ENCODE peak calls at places on chromosomes 7 and 10, in nine cellular contexts. One of them, this sample, is unnamed.

GRCh38 chr10:42638821-42639270 is 476 bp upstream of the ZNF33B start:
- DNase-seq in H9: no peak
- DNase-seq in ovary: no peak
- DNase-seq in HCT116: no peak
- DNase-seq in coronary artery: no peak
- DNase-seq in SK-N-SH: no peak
- DNase-seq in RWPE1: no peak
- DNase-seq in cardiac muscle cell: no peak
- DNase-seq in heart left ventricle: no peak
- DNase-seq in this sample: no peak

GRCh38 chr7:2202901-2203550 is 29.7 kb downstream of the MAD1L1 start:
- DNase-seq in H9: no peak
- DNase-seq in ovary: peak; percentile 58
- DNase-seq in HCT116: no peak
- DNase-seq in coronary artery: no peak
- DNase-seq in SK-N-SH: peak; percentile 29
- DNase-seq in RWPE1: no peak
- DNase-seq in cardiac muscle cell: no peak
- DNase-seq in heart left ventricle: no peak
- DNase-seq in this sample: no peak

GRCh38 chr10:76991571-76991970 is 646.0 kb downstream of the KCNMA1 start:
- DNase-seq in H9: no peak
- DNase-seq in ovary: no peak
- DNase-seq in HCT116: no peak
- DNase-seq in coronary artery: no peak
- DNase-seq in SK-N-SH: no peak
- DNase-seq in RWPE1: no peak
- DNase-seq in cardiac muscle cell: no peak
- DNase-seq in heart left ventricle: no peak
- DNase-seq in this sample: no peak

GRCh38 chr10:75402486-75403143 is 1.1 kb upstream of the ZNF503 start:
- DNase-seq in H9: peak; percentile 59
- DNase-seq in ovary: peak; percentile 72
- DNase-seq in HCT116: no peak
- DNase-seq in coronary artery: no peak
- DNase-seq in SK-N-SH: peak; percentile 58
- DNase-seq in RWPE1: no peak
- DNase-seq in cardiac muscle cell: peak; percentile 83
- DNase-seq in heart left ventricle: peak; percentile 34
- DNase-seq in this sample: no peak

GRCh38 chr10:96415896-96416554 is 57.2 kb upstream of the OPALIN start:
- DNase-seq in H9: no peak
- DNase-seq in ovary: no peak
- DNase-seq in HCT116: no peak
- DNase-seq in coronary artery: no peak
- DNase-seq in SK-N-SH: no peak
- DNase-seq in RWPE1: no peak
- DNase-seq in cardiac muscle cell: no peak
- DNase-seq in heart left ventricle: no peak
- DNase-seq in this sample: no peak

GRCh38 chr10:101126684-101127628 is 4.1 kb upstream of the TLX1 start:
- DNase-seq in H9: no peak
- DNase-seq in ovary: no peak
- DNase-seq in HCT116: no peak
- DNase-seq in coronary artery: no peak
- DNase-seq in SK-N-SH: no peak
- DNase-seq in RWPE1: no peak
- DNase-seq in cardiac muscle cell: no peak
- DNase-seq in heart left ventricle: no peak
- DNase-seq in this sample: no peak

GRCh38 chr7:41156268-41156667 is 546.6 kb downstream of the INHBA start:
- DNase-seq in H9: no peak
- DNase-seq in ovary: no peak
- DNase-seq in HCT116: no peak
- DNase-seq in coronary artery: no peak
- DNase-seq in SK-N-SH: no peak
- DNase-seq in RWPE1: no peak
- DNase-seq in cardiac muscle cell: no peak
- DNase-seq in heart left ventricle: no peak
- DNase-seq in this sample: no peak

GRCh38 chr10:43390791-43391190 is 18.2 kb downstream of the HNRNPF start:
- DNase-seq in H9: peak; percentile 44
- DNase-seq in ovary: peak; percentile 31
- DNase-seq in HCT116: no peak
- DNase-seq in coronary artery: no peak
- DNase-seq in SK-N-SH: peak; percentile 49
- DNase-seq in RWPE1: no peak
- DNase-seq in cardiac muscle cell: peak; percentile 40
- DNase-seq in heart left ventricle: no peak
- DNase-seq in this sample: peak; percentile 31

GRCh38 chr7:36415104-36415503 is 25.4 kb downstream of the ANLN start:
- DNase-seq in H9: no peak
- DNase-seq in ovary: no peak
- DNase-seq in HCT116: no peak
- DNase-seq in coronary artery: no peak
- DNase-seq in SK-N-SH: no peak
- DNase-seq in RWPE1: no peak
- DNase-seq in cardiac muscle cell: no peak
- DNase-seq in heart left ventricle: no peak
- DNase-seq in this sample: no peak

GRCh38 chr10:108957681-108958080 is 965.6 kb downstream of the XPNPEP1 start:
- DNase-seq in H9: no peak
- DNase-seq in ovary: peak; percentile 40
- DNase-seq in HCT116: no peak
- DNase-seq in coronary artery: no peak
- DNase-seq in SK-N-SH: no peak
- DNase-seq in RWPE1: no peak
- DNase-seq in cardiac muscle cell: no peak
- DNase-seq in heart left ventricle: no peak
- DNase-seq in this sample: no peak

GRCh38 chr7:38398725-38399321 is 125.4 kb upstream of the TARP start:
- DNase-seq in H9: peak; percentile 45
- DNase-seq in ovary: peak; percentile 58
- DNase-seq in HCT116: peak; percentile 33
- DNase-seq in coronary artery: no peak
- DNase-seq in SK-N-SH: peak; percentile 67
- DNase-seq in RWPE1: peak; percentile 36
- DNase-seq in cardiac muscle cell: peak; percentile 77
- DNase-seq in heart left ventricle: no peak
- DNase-seq in this sample: peak; percentile 42

GRCh38 chr7:109751241-109751640 is 1181.6 kb downstream of the DNAJB9 start:
- DNase-seq in H9: no peak
- DNase-seq in ovary: no peak
- DNase-seq in HCT116: peak; percentile 16
- DNase-seq in coronary artery: no peak
- DNase-seq in SK-N-SH: no peak
- DNase-seq in RWPE1: peak; percentile 10
- DNase-seq in cardiac muscle cell: no peak
- DNase-seq in heart left ventricle: no peak
- DNase-seq in this sample: no peak

GRCh38 chr10:35194906-35195305 is 68.3 kb downstream of the CREM start:
- DNase-seq in H9: no peak
- DNase-seq in ovary: no peak
- DNase-seq in HCT116: peak; percentile 18
- DNase-seq in coronary artery: no peak
- DNase-seq in SK-N-SH: peak; percentile 33
- DNase-seq in RWPE1: no peak
- DNase-seq in cardiac muscle cell: no peak
- DNase-seq in heart left ventricle: no peak
- DNase-seq in this sample: no peak

GRCh38 chr10:126844406-126844805 is 60.8 kb upstream of the DOCK1 start:
- DNase-seq in H9: no peak
- DNase-seq in ovary: no peak
- DNase-seq in HCT116: no peak
- DNase-seq in coronary artery: no peak
- DNase-seq in SK-N-SH: no peak
- DNase-seq in RWPE1: no peak
- DNase-seq in cardiac muscle cell: no peak
- DNase-seq in heart left ventricle: no peak
- DNase-seq in this sample: no peak

GRCh38 chr10:120184547-120185337 is 272.3 kb upstream of the PLPP4 start:
- DNase-seq in H9: no peak
- DNase-seq in ovary: no peak
- DNase-seq in HCT116: no peak
- DNase-seq in coronary artery: no peak
- DNase-seq in SK-N-SH: no peak
- DNase-seq in RWPE1: no peak
- DNase-seq in cardiac muscle cell: no peak
- DNase-seq in heart left ventricle: no peak
- DNase-seq in this sample: no peak

GRCh38 chr10:89221919-89222318 is 14.8 kb upstream of the CH25H start:
- DNase-seq in H9: no peak
- DNase-seq in ovary: no peak
- DNase-seq in HCT116: no peak
- DNase-seq in coronary artery: no peak
- DNase-seq in SK-N-SH: no peak
- DNase-seq in RWPE1: no peak
- DNase-seq in cardiac muscle cell: no peak
- DNase-seq in heart left ventricle: no peak
- DNase-seq in this sample: no peak

GRCh38 chr10:89228136-89228535 is 21.0 kb upstream of the CH25H start:
- DNase-seq in H9: no peak
- DNase-seq in ovary: no peak
- DNase-seq in HCT116: no peak
- DNase-seq in coronary artery: no peak
- DNase-seq in SK-N-SH: no peak
- DNase-seq in RWPE1: no peak
- DNase-seq in cardiac muscle cell: no peak
- DNase-seq in heart left ventricle: no peak
- DNase-seq in this sample: no peak

GRCh38 chr10:89228962-89229361 is 21.8 kb upstream of the CH25H start:
- DNase-seq in H9: no peak
- DNase-seq in ovary: no peak
- DNase-seq in HCT116: no peak
- DNase-seq in coronary artery: no peak
- DNase-seq in SK-N-SH: no peak
- DNase-seq in RWPE1: no peak
- DNase-seq in cardiac muscle cell: no peak
- DNase-seq in heart left ventricle: no peak
- DNase-seq in this sample: no peak

GRCh38 chr10:89219512-89220218 is 12.5 kb upstream of the CH25H start:
- DNase-seq in H9: no peak
- DNase-seq in ovary: no peak
- DNase-seq in HCT116: no peak
- DNase-seq in coronary artery: no peak
- DNase-seq in SK-N-SH: no peak
- DNase-seq in RWPE1: no peak
- DNase-seq in cardiac muscle cell: no peak
- DNase-seq in heart left ventricle: no peak
- DNase-seq in this sample: no peak

GRCh38 chr10:89224697-89225443 is 17.8 kb upstream of the CH25H start:
- DNase-seq in H9: no peak
- DNase-seq in ovary: no peak
- DNase-seq in HCT116: no peak
- DNase-seq in coronary artery: no peak
- DNase-seq in SK-N-SH: no peak
- DNase-seq in RWPE1: no peak
- DNase-seq in cardiac muscle cell: no peak
- DNase-seq in heart left ventricle: peak; percentile 45
- DNase-seq in this sample: no peak
- TF ChIP-seq CTCF in H9: peak; percentile 37
- TF ChIP-seq CTCF in ovary: no peak
- TF ChIP-seq CTCF in HCT116: no peak
- TF ChIP-seq CTCF in coronary artery: no peak
- TF ChIP-seq CTCF in SK-N-SH: no peak
- TF ChIP-seq CTCF in RWPE1: no peak
- TF ChIP-seq CTCF in cardiac muscle cell: peak; percentile 43
- TF ChIP-seq CTCF in heart left ventricle: peak; percentile 27
- TF ChIP-seq CTCF in this sample: peak; percentile 23

GRCh38 chr7:44755698-44756627 is 7.3 kb downstream of the ZMIZ2 start:
- DNase-seq in H9: no peak
- DNase-seq in ovary: peak; percentile 40
- DNase-seq in HCT116: no peak
- DNase-seq in coronary artery: peak; percentile 71
- DNase-seq in SK-N-SH: no peak
- DNase-seq in RWPE1: no peak
- DNase-seq in cardiac muscle cell: no peak
- DNase-seq in heart left ventricle: no peak
- DNase-seq in this sample: no peak
- H3K27ac ChIP-seq in H9: no peak overlapping the region
- H3K27ac ChIP-seq in ovary: no peak overlapping the region
- H3K27ac ChIP-seq in HCT116: no peak overlapping the region
- H3K27ac ChIP-seq in coronary artery: peak overlapping the region; percentile 41
- H3K27ac ChIP-seq in SK-N-SH: peak overlapping the region; percentile 13
- H3K27ac ChIP-seq in RWPE1: peak overlapping the region; percentile 77
- H3K27ac ChIP-seq in cardiac muscle cell: peak overlapping the region; percentile 28
- H3K27ac ChIP-seq in heart left ventricle: peak overlapping the region; percentile 37
- H3K27ac ChIP-seq in this sample: no peak overlapping the region

GRCh38 chr10:23657677-23658076 is 218.8 kb downstream of the OTUD1 start:
- DNase-seq in H9: no peak
- DNase-seq in ovary: no peak
- DNase-seq in HCT116: no peak
- DNase-seq in coronary artery: no peak
- DNase-seq in SK-N-SH: no peak
- DNase-seq in RWPE1: no peak
- DNase-seq in cardiac muscle cell: no peak
- DNase-seq in heart left ventricle: no peak
- DNase-seq in this sample: no peak

GRCh38 chr10:23656735-23657134 is 217.9 kb downstream of the OTUD1 start:
- DNase-seq in H9: no peak
- DNase-seq in ovary: no peak
- DNase-seq in HCT116: no peak
- DNase-seq in coronary artery: no peak
- DNase-seq in SK-N-SH: no peak
- DNase-seq in RWPE1: peak; percentile 5
- DNase-seq in cardiac muscle cell: peak; percentile 28
- DNase-seq in heart left ventricle: no peak
- DNase-seq in this sample: no peak
- TF ChIP-seq CTCF in H9: peak; percentile 72
- TF ChIP-seq CTCF in ovary: no peak
- TF ChIP-seq CTCF in HCT116: peak; percentile 20
- TF ChIP-seq CTCF in coronary artery: no peak
- TF ChIP-seq CTCF in SK-N-SH: peak; percentile 69
- TF ChIP-seq CTCF in RWPE1: peak; percentile 41
- TF ChIP-seq CTCF in cardiac muscle cell: no peak
- TF ChIP-seq CTCF in heart left ventricle: peak; percentile 45
- TF ChIP-seq CTCF in this sample: peak; percentile 26

DNA sequence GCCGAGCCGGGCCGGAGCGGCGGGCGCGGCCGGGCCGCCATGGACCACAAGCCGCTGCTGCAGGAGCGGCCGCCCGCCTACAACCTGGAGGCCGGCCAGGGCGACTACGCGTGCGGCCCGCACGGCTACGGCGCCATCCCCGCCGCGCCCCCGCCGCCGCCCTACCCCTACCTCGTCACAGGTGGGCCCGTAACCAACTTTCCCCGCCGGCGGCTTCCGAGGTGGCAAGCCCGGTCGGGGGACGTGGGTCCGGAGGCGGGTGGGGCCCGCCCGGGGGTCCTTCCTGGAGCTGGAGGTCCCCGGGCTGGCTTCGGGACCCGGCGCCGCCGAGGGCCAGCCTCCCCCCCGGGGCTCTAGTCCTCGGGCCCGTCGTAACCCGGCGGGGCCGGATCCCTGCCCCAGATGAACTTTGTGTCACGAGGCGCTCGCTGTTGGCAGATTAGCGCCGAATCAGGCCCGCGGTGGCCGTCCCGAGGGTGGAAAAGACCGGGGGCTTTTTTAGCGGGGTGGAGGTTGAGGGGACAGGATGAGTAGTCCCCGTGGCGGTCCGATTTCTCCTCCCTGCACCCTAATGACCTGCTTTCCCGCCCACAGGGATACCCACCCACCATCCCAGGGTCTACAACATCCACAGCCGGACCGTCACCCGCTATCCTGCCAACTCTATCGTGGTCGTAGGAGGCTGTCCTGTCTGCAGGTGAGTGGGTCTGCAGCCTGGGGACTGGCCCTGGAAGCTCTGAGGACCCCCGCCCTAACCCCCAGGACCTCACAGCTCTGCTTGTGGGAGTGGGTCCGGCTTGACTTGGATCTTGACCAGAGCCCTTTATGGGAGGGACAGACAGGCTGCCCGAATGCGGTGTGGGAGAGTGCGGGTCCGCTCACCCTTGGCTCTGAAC is 519 bp downstream of the BRI3 start:
- DNase-seq in H9: no peak
- DNase-seq in ovary: peak; percentile 55
- DNase-seq in HCT116: no peak
- DNase-seq in coronary artery: no peak
- DNase-seq in SK-N-SH: peak; percentile 80
- DNase-seq in RWPE1: no peak
- DNase-seq in cardiac muscle cell: no peak
- DNase-seq in heart left ventricle: peak; percentile 51
- DNase-seq in this sample: no peak
- H3K27ac ChIP-seq in H9: no peak overlapping the region
- H3K27ac ChIP-seq in ovary: peak overlapping the region; percentile 85
- H3K27ac ChIP-seq in HCT116: peak overlapping the region; percentile 75
- H3K27ac ChIP-seq in coronary artery: peak overlapping the region; percentile 93
- H3K27ac ChIP-seq in SK-N-SH: peak overlapping the region; percentile 58
- H3K27ac ChIP-seq in RWPE1: peak overlapping the region; percentile 97
- H3K27ac ChIP-seq in cardiac muscle cell: peak overlapping the region; percentile 81
- H3K27ac ChIP-seq in heart left ventricle: peak overlapping the region; percentile 97
- H3K27ac ChIP-seq in this sample: peak overlapping the region; percentile 35